ENCODE peak calls at places on chromosomes 6 and 20, in six cellular contexts. W, H, Y, U, L and D are unnamed samples.

GRCh38 chr20:3010985-3011723 is 32.3 kb upstream of the GNRH2 start:
- DNase-seq in Y (peak; percentile 39), L (peak; percentile 42), U (peak; percentile 61), W (no peak), H (no peak), D (no peak)

GRCh38 chr6:112571486-112571885 is 224.4 kb downstream of the RFPL4B start:
- DNase-seq in W (no peak), H (no peak), U (peak; percentile 53), L (no peak), Y (peak; percentile 69), D (peak; percentile 75)

GRCh38 chr6:106159531-106159940 is 73.4 kb downstream of the PRDM1 start:
- DNase-seq in U (peak; percentile 94), L (peak; percentile 85), W (no peak), Y (peak; percentile 97), H (no peak), D (no peak)

GRCh38 chr6:134420638-134421181 is 102.8 kb upstream of the SGK1 start:
- DNase-seq in W (no peak), L (peak; percentile 89), U (peak; percentile 90), Y (peak; percentile 76), H (no peak), D (no peak)

GRCh38 chr6:7812623-7813022 is 86.7 kb downstream of the BMP6 start:
- DNase-seq in W (no peak), H (no peak), Y (no peak), L (no peak), U (no peak), D (no peak)

GRCh38 chr6:75233097-75233615 is 10.4 kb downstream of the COX7A2 start:
- DNase-seq in L (no peak), W (no peak), H (no peak), U (no peak), Y (no peak), D (no peak)

GRCh38 chr6:82906489-82906888 is 159.2 kb downstream of the UBE3D start:
- DNase-seq in H (no peak), W (no peak), L (peak; percentile 4), U (peak; percentile 9), Y (peak; percentile 17), D (no peak)

GRCh38 chr6:170174124-170174770 is 116.6 kb downstream of the DLL1 start:
- DNase-seq in L (no peak), W (no peak), H (no peak), U (no peak), Y (no peak), D (no peak)

GRCh38 chr6:129749749-129750120 is 39.8 kb upstream of the ARHGAP18 start:
- DNase-seq in W (peak; percentile 59), H (no peak), Y (peak; percentile 90), L (peak; percentile 87), U (peak; percentile 90), D (no peak)

GRCh38 chr20:14337400-14338171 is at the start of gene FLRT3:
- DNase-seq in W (peak; percentile 64), L (peak; percentile 99), Y (peak; percentile 90), H (no peak), U (peak; percentile 97), D (peak; percentile 74)

GRCh38 chr6:128696651-128697391 is 176.4 kb upstream of the PTPRK start:
- DNase-seq in U (peak; percentile 76), H (no peak), Y (peak; percentile 39), L (peak; percentile 90), W (no peak), D (peak; percentile 2)

GRCh38 chr6:166903027-166903426 is 53.3 kb downstream of the RNASET2 start:
- DNase-seq in L (no peak), H (no peak), Y (no peak), W (no peak), U (no peak), D (no peak)

GRCh38 chr6:161162722-161163121 is 111.1 kb downstream of the AGPAT4 start:
- DNase-seq in L (no peak), U (no peak), W (no peak), H (no peak), Y (no peak), D (peak; percentile 43)

GRCh38 chr6:139406577-139407343 is 32.3 kb upstream of the CITED2 start:
- DNase-seq in L (peak; percentile 63), W (no peak), H (no peak), U (no peak), Y (no peak), D (no peak)

GRCh38 chr6:155495011-155495768 is 39.6 kb upstream of the NOX3 start:
- DNase-seq in Y (peak; percentile 94), H (no peak), W (no peak), U (peak; percentile 91), L (no peak), D (no peak)

GRCh38 chr6:128574413-128574812 is 54.0 kb upstream of the PTPRK start:
- DNase-seq in Y (no peak), U (no peak), W (no peak), H (no peak), L (no peak), D (no peak)

GRCh38 chr20:51661609-51662178 is 106.5 kb downstream of the ATP9A start:
- DNase-seq in Y (peak; percentile 53), U (peak; percentile 52), W (peak; percentile 10), L (peak; percentile 90), H (peak; percentile 25), D (no peak)

GRCh38 chr6:18861182-18861581 is 474.0 kb downstream of the RNF144B start:
- DNase-seq in L (peak; percentile 58), U (no peak), Y (no peak), H (no peak), W (no peak), D (no peak)

GRCh38 chr20:39640147-39640546 is 678.0 kb downstream of the DHX35 start:
- DNase-seq in W (no peak), H (no peak), U (no peak), Y (no peak), L (no peak), D (no peak)

GRCh38 chr6:30481213-30481964 is 7.9 kb upstream of the HLA-E start:
- DNase-seq in L (no peak), Y (no peak), U (no peak), H (no peak), W (no peak), D (no peak)

GRCh38 chr6:217048-217659 is 75.1 kb upstream of the DUSP22 start:
- DNase-seq in Y (no peak), W (peak; percentile 23), L (no peak), H (no peak), U (no peak), D (no peak)

GRCh38 chr6:33761922-33762629 is 15.4 kb upstream of the IP6K3 start:
- DNase-seq in H (no peak), U (peak; percentile 39), W (peak; percentile 46), Y (peak; percentile 53), L (peak; percentile 60), D (peak; percentile 84)

GRCh38 chr20:32494498-32495216 is 90.5 kb downstream of the NOL4L start:
- DNase-seq in L (no peak), Y (no peak), W (no peak), U (peak; percentile 40), H (no peak), D (no peak)

GRCh38 chr6:146914563-146915483 is 289.4 kb upstream of the STXBP5 start:
- DNase-seq in L (peak; percentile 89), Y (peak; percentile 96), W (no peak), U (peak; percentile 99), H (no peak), D (no peak)

GRCh38 chr20:37741055-37741454 is 47.2 kb downstream of the CTNNBL1 start:
- DNase-seq in W (no peak), L (peak; percentile 79), Y (no peak), U (peak; percentile 21), H (no peak), D (no peak)

GRCh38 chr6:44388135-44388487 is 605 bp downstream of the CDC5L start:
- DNase-seq in L (peak; percentile 12), Y (peak; percentile 8), U (no peak), H (no peak), W (no peak), D (no peak)

GRCh38 chr6:157514659-157515496 is 133.9 kb downstream of the ZDHHC14 start:
- DNase-seq in Y (peak; percentile 68), H (no peak), L (peak; percentile 46), U (peak; percentile 30), W (no peak), D (no peak)

GRCh38 chr6:2471474-2471873 is 226.1 kb upstream of the GMDS start:
- DNase-seq in W (no peak), U (no peak), Y (no peak), H (no peak), L (peak; percentile 20), D (no peak)

GRCh38 chr6:146123611-146124010 is 94.7 kb downstream of the GRM1 start:
- DNase-seq in U (no peak), Y (no peak), H (no peak), L (no peak), W (no peak), D (no peak)

GRCh38 chr6:15893556-15894253 is 230.9 kb upstream of the DTNBP1 start:
- DNase-seq in L (peak; percentile 42), H (no peak), W (no peak), U (peak; percentile 16), Y (no peak), D (peak; percentile 64)

GRCh38 chr6:79668381-79668780 is 37.3 kb downstream of the SH3BGRL2 start:
- DNase-seq in L (no peak), Y (no peak), U (no peak), W (no peak), H (no peak), D (no peak)

DNA sequence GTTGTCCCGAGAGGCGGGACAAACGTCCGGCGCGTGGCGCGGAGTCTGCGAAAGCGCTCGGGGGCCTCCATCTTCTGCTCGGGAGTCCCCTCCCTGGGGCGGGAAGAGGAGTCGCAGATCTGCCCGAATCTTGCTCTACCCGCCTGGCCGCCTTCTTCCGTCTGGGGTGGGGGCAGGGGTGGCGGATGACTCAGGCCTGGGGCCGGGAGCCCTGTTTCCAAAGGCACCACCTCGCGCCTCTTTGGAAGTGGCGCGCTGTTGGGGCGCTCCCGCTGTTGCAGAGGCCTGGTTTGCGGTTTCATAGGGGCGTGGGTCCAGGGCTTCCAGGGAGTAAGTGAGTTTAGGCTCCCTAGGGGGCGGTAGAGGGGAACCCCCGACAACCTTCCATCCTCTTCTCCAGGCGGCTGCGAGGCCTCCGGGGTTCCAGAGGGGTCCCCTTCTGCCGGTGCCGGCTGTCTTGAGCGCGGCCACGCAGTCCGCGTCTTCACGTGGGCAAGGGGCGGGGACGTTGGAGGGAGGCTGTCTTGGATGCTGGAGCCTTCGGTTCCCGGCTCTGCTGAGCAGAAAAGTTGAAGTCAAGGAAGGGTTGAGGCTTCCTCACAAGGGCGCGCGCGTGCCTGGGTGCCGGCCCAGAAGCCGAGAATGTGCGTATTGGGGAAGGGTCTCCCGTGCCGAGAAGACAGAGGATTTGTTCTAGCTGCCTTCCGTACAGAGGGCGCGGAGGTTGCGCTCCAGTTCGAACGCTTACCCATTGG is 2.6 kb upstream of the TFAP2C start:
- DNase-seq in H (no peak), Y (peak; percentile 36), U (no peak), W (no peak), L (peak; percentile 44), D (no peak)
- TF ChIP-seq CTCF in H (no peak), Y (peak; percentile 48), U (no peak), W (peak; percentile 18), L (peak; percentile 54), D (no peak)

GRCh38 chr6:52077180-52077884 is 10.1 kb downstream of the PKHD1 start:
- DNase-seq in W (no peak), H (no peak), Y (no peak), U (no peak), L (no peak), D (no peak)
- H3K4me3 ChIP-seq in W (no peak overlapping the region), H (no peak overlapping the region), Y (no peak overlapping the region), U (no peak overlapping the region), L (no peak overlapping the region), D (no peak overlapping the region)

GRCh38 chr20:57938158-57939108 is 228.6 kb upstream of the PMEPA1 start:
- DNase-seq in L (no peak), W (no peak), U (no peak), Y (peak; percentile 23), H (no peak), D (no peak)
- TF ChIP-seq CTCF in L (no peak), W (peak; percentile 3), U (no peak), Y (no peak), H (no peak), D (no peak)

GRCh38 chr20:4869290-4870193 is 131.8 kb downstream of the SLC23A2 start:
- DNase-seq in W (no peak), L (peak; percentile 88), Y (no peak), U (no peak), H (no peak), D (peak; percentile 95)
- H3K4me3 ChIP-seq in W (no peak overlapping the region), L (no peak overlapping the region), Y (no peak overlapping the region), U (no peak overlapping the region), H (no peak overlapping the region), D (peak overlapping the region; percentile 43)